ENCODE peak calls at places on chromosome 1, in nine cellular contexts. One of them, this sample, is unnamed.

GRCh38 chr1:237324226-237324625 is 282.2 kb downstream of the RYR2 start:
- DNase-seq in amygdala: no peak
- DNase-seq in myocyte: no peak
- DNase-seq in GDM1: no peak
- DNase-seq in stimulated activated CD4-positive, alpha-beta T cell treated with anti-CD3 and anti-CD28 coated beads, Interleukin-2, amount 100 ng/mL, for 24 hours: no peak
- DNase-seq in fibroblast of the aortic adventitia: no peak
- DNase-seq in Calu3: no peak
- DNase-seq in sciatic nerve: no peak
- DNase-seq in SJSA1: no peak
- DNase-seq in this sample: no peak

GRCh38 chr1:160907976-160908375 is 23.0 kb upstream of the ITLN1 start:
- DNase-seq in amygdala: no peak
- DNase-seq in myocyte: no peak
- DNase-seq in GDM1: no peak
- DNase-seq in stimulated activated CD4-positive, alpha-beta T cell treated with anti-CD3 and anti-CD28 coated beads, Interleukin-2, amount 100 ng/mL, for 24 hours: no peak
- DNase-seq in fibroblast of the aortic adventitia: peak
- DNase-seq in Calu3: no peak
- DNase-seq in sciatic nerve: no peak
- DNase-seq in SJSA1: no peak
- DNase-seq in this sample: no peak

GRCh38 chr1:38005195-38006007 is at the start of gene FHL3:
- DNase-seq in amygdala: no peak
- DNase-seq in myocyte: peak
- DNase-seq in GDM1: peak
- DNase-seq in stimulated activated CD4-positive, alpha-beta T cell treated with anti-CD3 and anti-CD28 coated beads, Interleukin-2, amount 100 ng/mL, for 24 hours: peak
- DNase-seq in fibroblast of the aortic adventitia: no peak
- DNase-seq in Calu3: peak
- DNase-seq in sciatic nerve: peak
- DNase-seq in SJSA1: no peak
- DNase-seq in this sample: no peak

GRCh38 chr1:10228528-10228927 is 18.2 kb downstream of the KIF1B start:
- DNase-seq in amygdala: no peak
- DNase-seq in myocyte: no peak
- DNase-seq in GDM1: no peak
- DNase-seq in stimulated activated CD4-positive, alpha-beta T cell treated with anti-CD3 and anti-CD28 coated beads, Interleukin-2, amount 100 ng/mL, for 24 hours: no peak
- DNase-seq in fibroblast of the aortic adventitia: peak
- DNase-seq in Calu3: no peak
- DNase-seq in sciatic nerve: no peak
- DNase-seq in SJSA1: no peak
- DNase-seq in this sample: no peak

GRCh38 chr1:68112835-68113243 is 62.4 kb upstream of the DIRAS3 start:
- DNase-seq in amygdala: no peak
- DNase-seq in myocyte: peak
- DNase-seq in GDM1: no peak
- DNase-seq in stimulated activated CD4-positive, alpha-beta T cell treated with anti-CD3 and anti-CD28 coated beads, Interleukin-2, amount 100 ng/mL, for 24 hours: no peak
- DNase-seq in fibroblast of the aortic adventitia: peak
- DNase-seq in Calu3: peak
- DNase-seq in sciatic nerve: no peak
- DNase-seq in SJSA1: peak
- DNase-seq in this sample: peak

GRCh38 chr1:18948048-18948912 is 8.2 kb downstream of the IFFO2 start:
- DNase-seq in amygdala: no peak
- DNase-seq in myocyte: peak
- DNase-seq in GDM1: peak
- DNase-seq in stimulated activated CD4-positive, alpha-beta T cell treated with anti-CD3 and anti-CD28 coated beads, Interleukin-2, amount 100 ng/mL, for 24 hours: peak
- DNase-seq in fibroblast of the aortic adventitia: peak
- DNase-seq in Calu3: no peak
- DNase-seq in sciatic nerve: no peak
- DNase-seq in SJSA1: peak
- DNase-seq in this sample: no peak

GRCh38 chr1:42177551-42177981 is 13.0 kb upstream of the GUCA2A start:
- DNase-seq in amygdala: peak
- DNase-seq in myocyte: peak
- DNase-seq in GDM1: no peak
- DNase-seq in stimulated activated CD4-positive, alpha-beta T cell treated with anti-CD3 and anti-CD28 coated beads, Interleukin-2, amount 100 ng/mL, for 24 hours: no peak
- DNase-seq in fibroblast of the aortic adventitia: peak
- DNase-seq in Calu3: peak
- DNase-seq in sciatic nerve: no peak
- DNase-seq in SJSA1: peak
- DNase-seq in this sample: no peak

GRCh38 chr1:111720274-111720976 is 18.8 kb downstream of the INKA2 start:
- DNase-seq in amygdala: no peak
- DNase-seq in myocyte: peak
- DNase-seq in GDM1: no peak
- DNase-seq in stimulated activated CD4-positive, alpha-beta T cell treated with anti-CD3 and anti-CD28 coated beads, Interleukin-2, amount 100 ng/mL, for 24 hours: no peak
- DNase-seq in fibroblast of the aortic adventitia: no peak
- DNase-seq in Calu3: no peak
- DNase-seq in sciatic nerve: no peak
- DNase-seq in SJSA1: peak
- DNase-seq in this sample: no peak